ENCODE peak calls at places on chromosomes 12 and 14, in six cellular contexts. E is psoas muscle, W is hepatocyte, Y is upper lobe of right lung, D is K562, X is transverse colon. P is an unnamed sample.
A peak's percentile ranks its signal among the peaks of the same experiment; 100 is the strongest.

GRCh38 chr12:119938049-119938667 is 50.9 kb upstream of the BICDL1 start:
- DNase-seq in E (no peak), W (peak; percentile 74), Y (no peak), D (peak; percentile 76), X (peak; percentile 65), P (no peak)

GRCh38 chr12:51171884-51172514 is 936 bp downstream of the TFCP2 start:
- DNase-seq in E (no peak), W (peak; percentile 44), Y (no peak), D (no peak), X (peak; percentile 24), P (no peak)

GRCh38 chr14:93430319-93430801 is 379 bp upstream of the UNC79 start:
- DNase-seq in E (no peak), W (peak; percentile 41), Y (no peak), D (no peak), X (no peak), P (no peak)

GRCh38 chr14:101774814-101775213 is 13.3 kb downstream of the PPP2R5C start:
- DNase-seq in E (no peak), W (no peak), Y (no peak), D (no peak), X (no peak), P (no peak)

GRCh38 chr12:52280319-52280795 is 5.9 kb downstream of the KRT86 start:
- DNase-seq in E (peak; percentile 64), W (peak; percentile 64), Y (peak; percentile 84), D (no peak), X (peak; percentile 58), P (no peak)

GRCh38 chr12:132766380-132767085 is 4.9 kb upstream of the ANKLE2 start:
- DNase-seq in E (peak; percentile 79), W (no peak), Y (no peak), D (peak; percentile 63), X (peak; percentile 36), P (peak; percentile 77)

GRCh38 chr12:23899434-23899833 is 50.0 kb downstream of the SOX5 start:
- DNase-seq in E (no peak), W (no peak), Y (no peak), D (no peak), X (no peak), P (no peak)

GRCh38 chr14:103546651-103547454 is 15.6 kb downstream of the BAG5 start:
- DNase-seq in E (peak; percentile 88), W (peak; percentile 77), Y (peak; percentile 88), D (peak; percentile 75), X (peak; percentile 79), P (peak; percentile 81)

GRCh38 chr12:22282283-22282682 is 52.2 kb downstream of the ST8SIA1 start:
- DNase-seq in E (no peak), W (peak; percentile 14), Y (no peak), D (no peak), X (no peak), P (no peak)

GRCh38 chr14:101851716-101852395 is 90.3 kb downstream of the PPP2R5C start:
- DNase-seq in E (no peak), W (no peak), Y (no peak), D (no peak), X (no peak), P (no peak)

GRCh38 chr14:103067231-103067954 is 10.0 kb upstream of the CDC42BPB start:
- DNase-seq in E (peak; percentile 55), W (no peak), Y (no peak), D (no peak), X (peak; percentile 58), P (no peak)

GRCh38 chr14:30214014-30214413 is 286.4 kb upstream of the PRKD1 start:
- DNase-seq in E (no peak), W (no peak), Y (no peak), D (no peak), X (no peak), P (no peak)

GRCh38 chr14:24212924-24213865 is at the start of gene CHMP4A:
- DNase-seq in E (peak; percentile 99), W (peak; percentile 99), Y (peak; percentile 99), D (peak; percentile 93), X (peak; percentile 97), P (peak; percentile 95)

GRCh38 chr14:101022916-101023435 is 119.5 kb upstream of the RTL1 start:
- DNase-seq in E (no peak), W (no peak), Y (peak; percentile 21), D (no peak), X (no peak), P (no peak)

GRCh38 chr12:130526813-130527212 is 189.1 kb downstream of the PIWIL1 start:
- DNase-seq in E (peak; percentile 39), W (peak; percentile 64), Y (no peak), D (peak; percentile 66), X (peak; percentile 17), P (no peak)

GRCh38 chr12:58563621-58564020 is 356.7 kb downstream of the LRIG3 start:
- DNase-seq in E (no peak), W (no peak), Y (no peak), D (no peak), X (no peak), P (no peak)

GRCh38 chr14:101503431-101504095 is 57.7 kb upstream of the DIO3 start:
- DNase-seq in E (peak; percentile 16), W (no peak), Y (peak; percentile 42), D (no peak), X (no peak), P (no peak)

GRCh38 chr12:92369643-92370042 is 224.0 kb upstream of the BTG1 start:
- DNase-seq in E (no peak), W (no peak), Y (no peak), D (no peak), X (no peak), P (no peak)

GRCh38 chr14:100127853-100128455 is 31.5 kb downstream of the DEGS2 start:
- DNase-seq in E (no peak), W (no peak), Y (no peak), D (no peak), X (no peak), P (no peak)

GRCh38 chr12:108827941-108828340 is 29.4 kb downstream of the SSH1 start:
- DNase-seq in E (no peak), W (no peak), Y (no peak), D (no peak), X (no peak), P (no peak)

GRCh38 chr14:22978873-22979671 is 3.3 kb downstream of the AJUBA start:
- DNase-seq in E (no peak), W (peak; percentile 46), Y (no peak), D (no peak), X (no peak), P (no peak)
- H3K4me1 ChIP-seq in E (peaks cover 14% of the 10 kb centered on the region), W (peaks cover 45% of the 10 kb centered on the region), Y (peaks cover 46% of the 10 kb centered on the region), D (peaks cover 27% of the 10 kb centered on the region), X (peaks cover 11% of the 10 kb centered on the region), P (peaks cover 37% of the 10 kb centered on the region)

DNA sequence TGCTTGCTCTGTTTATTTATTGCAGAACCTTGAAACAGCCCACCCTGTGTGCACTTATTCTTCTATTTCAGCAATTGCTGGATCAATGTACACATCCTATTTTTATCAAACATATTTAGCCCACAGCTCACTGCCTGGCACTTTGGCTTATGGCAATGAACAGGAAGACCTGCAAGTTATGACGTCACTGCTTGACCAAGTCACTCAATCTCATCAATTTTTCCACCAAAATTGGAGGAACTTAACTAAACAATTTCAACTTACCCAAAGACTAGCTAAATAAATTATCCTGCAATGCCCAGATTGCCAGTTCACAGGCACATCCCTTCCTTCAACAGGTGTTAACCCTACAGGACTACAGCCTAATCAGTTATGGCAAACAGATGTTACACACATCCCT is 89.3 kb downstream of the FSCB start:
- DNase-seq in E (no peak), W (no peak), Y (no peak), D (no peak), X (no peak), P (no peak)
- H3K9me3 ChIP-seq in E (no peaks in the 10 kb centered on the region), W (no peaks in the 10 kb centered on the region), Y (no peaks in the 10 kb centered on the region), D (no peaks in the 10 kb centered on the region), X (no peaks in the 10 kb centered on the region), P (peaks cover 7% of the 10 kb centered on the region)

GRCh38 chr12:124506832-124507153 is 60.6 kb downstream of the NCOR2 start:
- DNase-seq in E (no peak), W (no peak), Y (no peak), D (no peak), X (no peak), P (no peak)
- H3K4me1 ChIP-seq in E (peaks cover 84% of the 10 kb centered on the region), W (peaks cover 70% of the 10 kb centered on the region), Y (peaks cover 52% of the 10 kb centered on the region), D (peaks cover 47% of the 10 kb centered on the region), X (peaks cover 48% of the 10 kb centered on the region), P (peaks cover 96% of the 10 kb centered on the region)

DNA sequence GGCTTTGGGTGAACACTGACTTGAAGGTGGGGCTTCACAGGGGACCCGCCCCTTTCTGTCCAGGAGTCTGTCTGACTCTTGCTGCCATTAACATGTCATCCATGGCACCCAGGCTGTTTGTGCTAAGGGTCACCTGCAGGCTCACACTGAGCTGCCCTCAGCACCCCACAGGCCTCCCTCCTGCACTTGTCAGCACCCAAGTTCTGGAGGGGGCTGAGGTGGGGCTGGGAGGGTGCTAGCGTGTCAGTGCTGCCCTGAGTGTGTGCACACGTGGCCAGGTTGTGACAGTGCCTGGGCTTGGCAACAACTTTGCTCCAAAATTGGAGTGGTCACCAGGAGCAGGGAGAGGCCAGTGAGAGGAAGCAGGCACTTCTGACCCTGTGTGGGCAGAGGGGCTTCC is 963.2 kb downstream of the TRHDE start:
- DNase-seq in E (no peak), W (no peak), Y (no peak), D (no peak), X (no peak), P (no peak)
- H3K9me3 ChIP-seq in E (peaks cover 12% of the 10 kb centered on the region), W (no peaks in the 10 kb centered on the region), Y (peaks cover 6% of the 10 kb centered on the region), D (no peaks in the 10 kb centered on the region), X (no peaks in the 10 kb centered on the region), P (peaks cover 57% of the 10 kb centered on the region)

GRCh38 chr14:73768107-73768506 is 53.9 kb upstream of the PNMA1 start:
- DNase-seq in E (no peak), W (no peak), Y (no peak), D (no peak), X (no peak), P (no peak)
- H3K4me1 ChIP-seq in E (peaks cover 85% of the 10 kb centered on the region), W (peaks cover 44% of the 10 kb centered on the region), Y (peaks cover 82% of the 10 kb centered on the region), D (peaks cover 58% of the 10 kb centered on the region), X (peaks cover 51% of the 10 kb centered on the region), P (peaks cover 93% of the 10 kb centered on the region)

GRCh38 chr14:61308198-61308597 is 13.2 kb upstream of the PRKCH start:
- DNase-seq in E (no peak), W (no peak), Y (no peak), D (no peak), X (no peak), P (no peak)
- H3K9me3 ChIP-seq in E (no peaks in the 10 kb centered on the region), W (no peaks in the 10 kb centered on the region), Y (no peaks in the 10 kb centered on the region), D (no peaks in the 10 kb centered on the region), X (peaks cover 4% of the 10 kb centered on the region), P (no peaks in the 10 kb centered on the region)

GRCh38 chr12:2118061-2118460 is 65.3 kb downstream of the CACNA1C start:
- DNase-seq in E (no peak), W (no peak), Y (peak; percentile 21), D (peak; percentile 12), X (no peak), P (no peak)
- H3K4me1 ChIP-seq in E (no peaks in the 10 kb centered on the region), W (peaks cover under 1% of the 10 kb centered on the region), Y (peaks cover 15% of the 10 kb centered on the region), D (no peaks in the 10 kb centered on the region), X (peaks cover 6% of the 10 kb centered on the region), P (peaks cover 48% of the 10 kb centered on the region)

DNA sequence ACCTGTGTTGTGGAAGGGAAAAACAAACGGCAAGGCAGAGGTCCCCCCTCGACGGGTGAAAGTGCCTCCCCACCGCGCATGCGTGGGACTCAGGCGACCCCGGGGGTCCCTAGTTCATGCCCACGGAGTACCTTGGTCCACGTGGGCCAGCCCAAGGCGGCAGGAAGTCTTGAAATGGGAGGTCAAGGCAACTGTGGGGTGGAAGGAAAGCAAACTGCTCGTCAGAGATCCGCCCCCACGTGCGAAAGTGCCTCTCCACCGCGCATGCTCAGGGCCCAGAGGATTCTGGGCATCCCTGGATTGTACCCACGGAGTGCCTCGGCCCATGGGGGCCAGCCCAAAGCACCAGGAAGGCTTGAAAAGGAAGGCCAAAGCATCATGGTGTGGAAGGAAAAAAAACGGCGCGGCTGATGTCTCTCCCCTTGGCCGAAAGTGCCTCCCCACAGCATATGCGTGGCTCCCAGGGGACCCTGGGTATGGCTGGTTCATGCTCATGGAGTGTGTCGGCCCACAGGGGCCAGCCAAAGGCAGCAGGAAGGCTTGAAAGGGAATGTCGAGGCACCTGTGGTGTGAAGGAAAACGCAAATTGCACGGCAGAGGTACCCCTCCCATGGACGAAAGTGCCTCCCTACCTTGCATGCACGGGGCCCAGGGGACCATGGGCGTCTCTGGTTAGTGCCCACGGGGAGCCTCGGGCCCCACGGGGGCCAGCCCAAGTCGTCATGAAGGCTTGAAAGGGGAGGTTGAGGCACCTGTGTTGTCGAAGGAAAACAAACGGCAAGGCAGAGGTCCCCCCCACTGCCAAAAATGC is 369.7 kb downstream of the ALG10 start:
- DNase-seq in E (peak; percentile 12), W (no peak), Y (peak; percentile 46), D (peak; percentile 41), X (no peak), P (no peak)
- H3K9me3 ChIP-seq in E (no peaks in the 10 kb centered on the region), W (no peaks in the 10 kb centered on the region), Y (peaks cover 8% of the 10 kb centered on the region), D (no peaks in the 10 kb centered on the region), X (peaks cover 11% of the 10 kb centered on the region), P (no peaks in the 10 kb centered on the region)

P was measured in heart right ventricle.